ENCODE peak calls at places on chromosomes 2 and 18, in six cellular contexts. One of them, this sample, is unnamed.

GRCh38 chr2:25894135-25894830 is 16.0 kb upstream of the ASXL2 start:
- DNase-seq in AG10803: peak
- DNase-seq in AG04450: no peak
- DNase-seq in lower lobe of right lung: no peak
- DNase-seq in ascending aorta: no peak
- DNase-seq in IMR-90: peak
- DNase-seq in this sample: peak

GRCh38 chr18:48547456-48548403 is 8.9 kb downstream of the CTIF start:
- DNase-seq in ascending aorta: no peak
- DNase-seq in IMR-90: peak
- DNase-seq in AG04450: no peak
- DNase-seq in AG10803: peak
- DNase-seq in lower lobe of right lung: no peak
- DNase-seq in this sample: no peak

GRCh38 chr2:176177580-176178270 is 10.7 kb upstream of the HOXD1 start:
- DNase-seq in ascending aorta: no peak
- DNase-seq in IMR-90: no peak
- DNase-seq in AG10803: no peak
- DNase-seq in lower lobe of right lung: no peak
- DNase-seq in AG04450: no peak
- DNase-seq in this sample: peak

GRCh38 chr2:120278901-120279300 is 26.2 kb downstream of the RALB start:
- DNase-seq in lower lobe of right lung: no peak
- DNase-seq in AG10803: no peak
- DNase-seq in ascending aorta: no peak
- DNase-seq in AG04450: no peak
- DNase-seq in IMR-90: no peak
- DNase-seq in this sample: no peak

GRCh38 chr2:161625314-161625919 is 1.2 kb downstream of the SLC4A10 start:
- DNase-seq in ascending aorta: no peak
- DNase-seq in AG04450: no peak
- DNase-seq in AG10803: no peak
- DNase-seq in lower lobe of right lung: no peak
- DNase-seq in IMR-90: no peak
- DNase-seq in this sample: no peak

GRCh38 chr2:215528555-215528954 is 92.7 kb upstream of the FN1 start:
- DNase-seq in lower lobe of right lung: no peak
- DNase-seq in AG10803: peak
- DNase-seq in ascending aorta: no peak
- DNase-seq in IMR-90: peak
- DNase-seq in AG04450: peak
- DNase-seq in this sample: no peak

GRCh38 chr2:201779996-201780673 is 598 bp downstream of the ALS2 start:
- DNase-seq in AG04450: no peak
- DNase-seq in AG10803: peak
- DNase-seq in IMR-90: no peak
- DNase-seq in lower lobe of right lung: no peak
- DNase-seq in ascending aorta: no peak
- DNase-seq in this sample: no peak

GRCh38 chr2:47173986-47174730 is 19.1 kb upstream of the STPG4 start:
- DNase-seq in AG04450: no peak
- DNase-seq in lower lobe of right lung: no peak
- DNase-seq in ascending aorta: no peak
- DNase-seq in IMR-90: no peak
- DNase-seq in AG10803: no peak
- DNase-seq in this sample: no peak

GRCh38 chr2:134304726-134305509 is 51.0 kb downstream of the MGAT5 start:
- DNase-seq in lower lobe of right lung: no peak
- DNase-seq in AG10803: no peak
- DNase-seq in AG04450: no peak
- DNase-seq in ascending aorta: no peak
- DNase-seq in IMR-90: no peak
- DNase-seq in this sample: no peak

GRCh38 chr2:240287496-240288086 is 147.1 kb upstream of the OTOS start:
- DNase-seq in AG10803: no peak
- DNase-seq in AG04450: no peak
- DNase-seq in IMR-90: no peak
- DNase-seq in lower lobe of right lung: no peak
- DNase-seq in ascending aorta: no peak
- DNase-seq in this sample: no peak

GRCh38 chr2:102806250-102806837 is 44.5 kb downstream of the TMEM182 start:
- DNase-seq in ascending aorta: no peak
- DNase-seq in AG10803: peak
- DNase-seq in IMR-90: peak
- DNase-seq in AG04450: peak
- DNase-seq in lower lobe of right lung: no peak
- DNase-seq in this sample: peak

GRCh38 chr2:164008752-164009151 is 272.9 kb upstream of the FIGN start:
- DNase-seq in ascending aorta: no peak
- DNase-seq in AG04450: no peak
- DNase-seq in lower lobe of right lung: no peak
- DNase-seq in IMR-90: no peak
- DNase-seq in AG10803: no peak
- DNase-seq in this sample: no peak

GRCh38 chr18:13283746-13284145 is 65.2 kb downstream of the LDLRAD4 start:
- DNase-seq in IMR-90: no peak
- DNase-seq in ascending aorta: no peak
- DNase-seq in AG04450: no peak
- DNase-seq in lower lobe of right lung: no peak
- DNase-seq in AG10803: no peak
- DNase-seq in this sample: no peak

GRCh38 chr2:70344195-70344594 is 42.3 kb upstream of the FAM136A start:
- DNase-seq in ascending aorta: no peak
- DNase-seq in IMR-90: peak
- DNase-seq in lower lobe of right lung: no peak
- DNase-seq in AG10803: peak
- DNase-seq in AG04450: no peak
- DNase-seq in this sample: no peak

GRCh38 chr2:121451373-121451772 is 79.3 kb upstream of the RNU4ATAC start:
- DNase-seq in IMR-90: peak
- DNase-seq in ascending aorta: no peak
- DNase-seq in lower lobe of right lung: no peak
- DNase-seq in AG10803: no peak
- DNase-seq in AG04450: peak
- DNase-seq in this sample: no peak

GRCh38 chr2:43160778-43161177 is 65.6 kb downstream of the ZFP36L2 start:
- DNase-seq in lower lobe of right lung: no peak
- DNase-seq in AG04450: no peak
- DNase-seq in ascending aorta: no peak
- DNase-seq in AG10803: no peak
- DNase-seq in IMR-90: no peak
- DNase-seq in this sample: no peak

GRCh38 chr2:105502625-105503334 is 103.9 kb upstream of the FHL2 start:
- DNase-seq in lower lobe of right lung: no peak
- DNase-seq in IMR-90: no peak
- DNase-seq in AG10803: peak
- DNase-seq in ascending aorta: no peak
- DNase-seq in AG04450: no peak
- DNase-seq in this sample: no peak

GRCh38 chr2:125746321-125746983 is 909.5 kb upstream of the GYPC start:
- DNase-seq in lower lobe of right lung: no peak
- DNase-seq in AG10803: no peak
- DNase-seq in AG04450: no peak
- DNase-seq in IMR-90: no peak
- DNase-seq in ascending aorta: no peak
- DNase-seq in this sample: no peak

GRCh38 chr2:12424820-12425219 is 291.9 kb upstream of the TRIB2 start:
- DNase-seq in lower lobe of right lung: no peak
- DNase-seq in AG10803: peak
- DNase-seq in IMR-90: peak
- DNase-seq in ascending aorta: no peak
- DNase-seq in AG04450: no peak
- DNase-seq in this sample: no peak

GRCh38 chr2:129742415-129742814 is 237.1 kb upstream of the RAB6C start:
- DNase-seq in IMR-90: no peak
- DNase-seq in AG04450: no peak
- DNase-seq in ascending aorta: no peak
- DNase-seq in AG10803: no peak
- DNase-seq in lower lobe of right lung: no peak
- DNase-seq in this sample: no peak

GRCh38 chr2:129747500-129748125 is 231.9 kb upstream of the RAB6C start:
- DNase-seq in ascending aorta: no peak
- DNase-seq in lower lobe of right lung: no peak
- DNase-seq in AG10803: no peak
- DNase-seq in AG04450: no peak
- DNase-seq in IMR-90: no peak
- DNase-seq in this sample: no peak

GRCh38 chr2:129744141-129744540 is 235.3 kb upstream of the RAB6C start:
- DNase-seq in AG04450: no peak
- DNase-seq in lower lobe of right lung: no peak
- DNase-seq in AG10803: no peak
- DNase-seq in IMR-90: no peak
- DNase-seq in ascending aorta: no peak
- DNase-seq in this sample: no peak

GRCh38 chr2:129741623-129742022 is 237.8 kb upstream of the RAB6C start:
- DNase-seq in ascending aorta: no peak
- DNase-seq in AG10803: no peak
- DNase-seq in AG04450: no peak
- DNase-seq in lower lobe of right lung: no peak
- DNase-seq in IMR-90: no peak
- DNase-seq in this sample: no peak

DNA sequence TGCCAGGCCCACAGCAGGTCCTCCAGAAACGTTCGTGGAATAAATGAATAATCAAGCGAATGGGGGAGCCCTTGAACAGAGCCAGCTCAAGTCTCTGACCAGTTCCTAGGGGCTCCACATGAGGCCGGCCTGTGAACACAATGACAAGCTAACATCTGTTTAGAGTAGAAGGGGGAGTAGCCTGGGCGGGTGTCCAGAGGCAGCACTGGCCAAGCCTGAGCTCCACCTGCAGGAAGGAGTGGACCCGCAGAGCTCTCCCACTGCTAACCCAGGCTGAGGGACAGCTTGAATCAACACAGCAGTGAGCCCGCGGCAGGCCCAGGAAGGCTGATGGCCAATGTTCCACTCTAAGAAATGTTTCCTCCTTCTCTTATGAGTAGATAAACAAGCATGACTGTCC is 234.8 kb upstream of the RAB6C start:
- DNase-seq in IMR-90: no peak
- DNase-seq in AG10803: no peak
- DNase-seq in AG04450: no peak
- DNase-seq in lower lobe of right lung: no peak
- DNase-seq in ascending aorta: no peak
- DNase-seq in this sample: no peak
- TF ChIP-seq CTCF in IMR-90: no peak
- TF ChIP-seq CTCF in AG10803: no peak
- TF ChIP-seq CTCF in AG04450: no peak
- TF ChIP-seq CTCF in lower lobe of right lung: no peak
- TF ChIP-seq CTCF in ascending aorta: no peak
- TF ChIP-seq CTCF in this sample: no peak

GRCh38 chr2:225033440-225034390 is 8.6 kb downstream of the DOCK10 start:
- DNase-seq in ascending aorta: no peak
- DNase-seq in AG04450: no peak
- DNase-seq in IMR-90: no peak
- DNase-seq in lower lobe of right lung: no peak
- DNase-seq in AG10803: no peak
- DNase-seq in this sample: no peak
- TF ChIP-seq CTCF in ascending aorta: no peak
- TF ChIP-seq CTCF in AG04450: no peak
- TF ChIP-seq CTCF in IMR-90: no peak
- TF ChIP-seq CTCF in lower lobe of right lung: no peak
- TF ChIP-seq CTCF in AG10803: no peak
- TF ChIP-seq CTCF in this sample: no peak

GRCh38 chr2:236919209-236919608 is 166.5 kb upstream of the COPS8 start:
- DNase-seq in ascending aorta: no peak
- DNase-seq in IMR-90: peak
- DNase-seq in AG10803: peak
- DNase-seq in lower lobe of right lung: no peak
- DNase-seq in AG04450: no peak
- DNase-seq in this sample: no peak
- TF ChIP-seq CTCF in ascending aorta: no peak
- TF ChIP-seq CTCF in IMR-90: no peak
- TF ChIP-seq CTCF in AG10803: no peak
- TF ChIP-seq CTCF in lower lobe of right lung: no peak
- TF ChIP-seq CTCF in AG04450: no peak
- TF ChIP-seq CTCF in this sample: no peak

GRCh38 chr2:45860136-45861106 is 208.9 kb downstream of the PRKCE start:
- DNase-seq in AG10803: peak
- DNase-seq in ascending aorta: no peak
- DNase-seq in AG04450: no peak
- DNase-seq in IMR-90: peak
- DNase-seq in lower lobe of right lung: peak
- DNase-seq in this sample: peak
- TF ChIP-seq CTCF in AG10803: peak
- TF ChIP-seq CTCF in ascending aorta: no peak
- TF ChIP-seq CTCF in AG04450: no peak
- TF ChIP-seq CTCF in IMR-90: no peak
- TF ChIP-seq CTCF in lower lobe of right lung: peak
- TF ChIP-seq CTCF in this sample: no peak

DNA sequence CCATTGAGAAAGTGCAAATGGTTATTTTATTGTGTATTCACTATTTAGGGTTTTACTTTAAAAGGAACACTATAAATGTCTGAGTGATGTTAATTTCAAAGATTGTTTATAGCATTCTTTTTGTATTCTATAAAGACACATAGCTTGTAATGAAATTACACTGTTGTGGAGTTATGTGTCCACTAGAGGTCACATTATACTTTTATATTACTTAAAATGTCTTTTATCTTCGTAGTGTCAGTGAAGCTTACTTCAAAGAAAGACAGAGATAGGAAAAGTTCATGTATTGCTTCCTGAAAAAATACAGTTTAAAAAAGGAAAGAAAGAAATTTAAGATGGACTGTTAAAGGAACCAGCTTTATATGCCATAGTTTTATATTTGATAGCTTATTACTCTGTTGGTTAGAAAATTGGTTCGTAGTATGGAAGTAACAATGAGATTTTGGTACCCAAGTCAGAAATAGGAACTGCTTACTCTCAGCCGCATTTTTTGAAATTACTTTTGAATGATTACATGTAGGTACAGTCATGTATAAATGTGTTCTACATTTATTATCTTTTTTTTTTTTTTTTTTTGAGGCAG is 20.5 kb downstream of the APLF start:
- DNase-seq in AG10803: peak
- DNase-seq in AG04450: no peak
- DNase-seq in lower lobe of right lung: no peak
- DNase-seq in ascending aorta: no peak
- DNase-seq in IMR-90: peak
- DNase-seq in this sample: no peak
- TF ChIP-seq CTCF in AG10803: peak
- TF ChIP-seq CTCF in AG04450: peak
- TF ChIP-seq CTCF in lower lobe of right lung: peak
- TF ChIP-seq CTCF in ascending aorta: peak
- TF ChIP-seq CTCF in IMR-90: peak
- TF ChIP-seq CTCF in this sample: peak

This sample was measured in kidney.